ENCODE peak calls at places on chromosomes 7 and 10, in eight cellular contexts. B is PC-9; W is activated CD4-positive, alpha-beta T cell treated with anti-CD3 and anti-CD28 coated beads for 36 hours; D is cardiac fibroblast; Z is putamen; J is GM03348; S is NCI-H460; A is breast epithelium. O is an unnamed sample.

GRCh38 chr10:132503581-132504421 is 33.8 kb upstream of the INPP5A start:
- DNase-seq in B (no peak), W (peak; percentile 1), D (no peak), Z (no peak), J (no peak), S (no peak), A (peak; percentile 15), O (no peak)

GRCh38 chr7:121342631-121343030 is 13.8 kb downstream of the WNT16 start:
- DNase-seq in B (no peak), W (no peak), D (no peak), Z (no peak), J (no peak), S (no peak), A (no peak), O (no peak)

GRCh38 chr7:124724516-124725192 is 40.9 kb downstream of the GPR37 start:
- DNase-seq in B (no peak), W (no peak), D (no peak), Z (peak; percentile 94), J (no peak), S (no peak), A (no peak), O (no peak)

GRCh38 chr7:87154166-87154565 is 1.9 kb downstream of the DMTF1 start:
- DNase-seq in B (no peak), W (no peak), D (no peak), Z (no peak), J (no peak), S (no peak), A (no peak), O (no peak)

GRCh38 chr10:6561552-6561951 is 18.5 kb downstream of the PRKCQ start:
- DNase-seq in B (no peak), W (no peak), D (no peak), Z (no peak), J (no peak), S (no peak), A (no peak), O (no peak)

GRCh38 chr10:100043344-100043743 is 33.6 kb upstream of the DNMBP start:
- DNase-seq in B (peak; percentile 69), W (peak; percentile 63), D (no peak), Z (no peak), J (no peak), S (peak; percentile 14), A (no peak), O (no peak)

GRCh38 chr7:129889133-129889854 is 63.5 kb downstream of the UBE2H start:
- DNase-seq in B (no peak), W (no peak), D (no peak), Z (no peak), J (no peak), S (no peak), A (no peak), O (no peak)

GRCh38 chr7:105654994-105655900 is 74.0 kb upstream of the EFCAB10 start:
- DNase-seq in B (no peak), W (no peak), D (peak; percentile 48), Z (no peak), J (peak; percentile 31), S (no peak), A (no peak), O (no peak)

GRCh38 chr7:95493247-95493646 is 7.5 kb downstream of the ASB4 start:
- DNase-seq in B (no peak), W (no peak), D (peak; percentile 59), Z (no peak), J (no peak), S (no peak), A (no peak), O (no peak)

GRCh38 chr10:110932505-110933180 is 13.2 kb downstream of the SHOC2 start:
- DNase-seq in B (peak; percentile 56), W (no peak), D (no peak), Z (no peak), J (no peak), S (no peak), A (no peak), O (no peak)

GRCh38 chr10:110577056-110577455 is 9.6 kb downstream of the SMC3 start:
- DNase-seq in B (no peak), W (no peak), D (peak; percentile 68), Z (no peak), J (no peak), S (no peak), A (no peak), O (no peak)

GRCh38 chr7:6588566-6588965 is 1.3 kb upstream of the INTS15 start:
- DNase-seq in B (no peak), W (no peak), D (no peak), Z (no peak), J (no peak), S (no peak), A (no peak), O (no peak)

GRCh38 chr7:101085000-101085948 is at the start of gene TRIM56:
- DNase-seq in B (peak; percentile 99), W (peak; percentile 88), D (peak; percentile 79), Z (peak; percentile 60), J (peak; percentile 95), S (peak; percentile 72), A (peak; percentile 92), O (peak; percentile 55)

GRCh38 chr7:4871930-4872675 is 10.3 kb upstream of the PAPOLB start:
- DNase-seq in B (no peak), W (no peak), D (no peak), Z (no peak), J (no peak), S (no peak), A (peak; percentile 15), O (no peak)

GRCh38 chr10:125514206-125515162 is 168.5 kb downstream of the TEX36 start:
- DNase-seq in B (peak; percentile 78), W (peak; percentile 22), D (no peak), Z (no peak), J (no peak), S (no peak), A (no peak), O (no peak)

GRCh38 chr7:18896343-18896975 is 221.0 kb downstream of the TWIST1 start:
- DNase-seq in B (no peak), W (no peak), D (peak; percentile 17), Z (no peak), J (no peak), S (no peak), A (no peak), O (no peak)

GRCh38 chr10:94678475-94678874 is 5.1 kb upstream of the CYP2C18 start:
- DNase-seq in B (no peak), W (no peak), D (no peak), Z (no peak), J (no peak), S (no peak), A (no peak), O (no peak)

GRCh38 chr7:2821161-2821841 is 22.8 kb downstream of the GNA12 start:
- DNase-seq in B (peak; percentile 86), W (peak; percentile 19), D (peak; percentile 94), Z (no peak), J (peak; percentile 47), S (no peak), A (no peak), O (no peak)

GRCh38 chr7:16753932-16754571 is 497 bp downstream of the TSPAN13 start:
- DNase-seq in B (no peak), W (peak; percentile 35), D (peak; percentile 33), Z (no peak), J (peak; percentile 56), S (no peak), A (peak; percentile 52), O (no peak)

GRCh38 chr7:85659364-85659763 is 472.5 kb upstream of the SEMA3D start:
- DNase-seq in B (no peak), W (no peak), D (peak; percentile 31), Z (no peak), J (no peak), S (peak; percentile 28), A (no peak), O (no peak)

GRCh38 chr10:113356794-113357687 is 195.8 kb upstream of the HABP2 start:
- DNase-seq in B (no peak), W (no peak), D (no peak), Z (no peak), J (peak; percentile 44), S (no peak), A (no peak), O (no peak)

GRCh38 chr7:105365541-105366534 is 22.9 kb downstream of the SRPK2 start:
- DNase-seq in B (no peak), W (no peak), D (peak; percentile 41), Z (no peak), J (no peak), S (no peak), A (no peak), O (no peak)

GRCh38 chr10:86264481-86265231 is 101.9 kb downstream of the GRID1 start:
- DNase-seq in B (no peak), W (no peak), D (no peak), Z (no peak), J (no peak), S (no peak), A (no peak), O (no peak)

GRCh38 chr10:28845009-28845682 is 167.8 kb downstream of the BAMBI start:
- DNase-seq in B (no peak), W (no peak), D (peak; percentile 83), Z (no peak), J (no peak), S (no peak), A (no peak), O (no peak)

GRCh38 chr7:32507416-32507815 is 12.1 kb downstream of the AVL9 start:
- DNase-seq in B (no peak), W (no peak), D (peak; percentile 56), Z (no peak), J (peak; percentile 19), S (no peak), A (no peak), O (no peak)

GRCh38 chr7:35624299-35625186 is 70.4 kb downstream of the HERPUD2 start:
- DNase-seq in B (no peak), W (peak; percentile 54), D (peak; percentile 55), Z (peak; percentile 43), J (peak; percentile 63), S (peak; percentile 38), A (no peak), O (peak; percentile 6)

GRCh38 chr10:87546221-87546620 is 41.5 kb downstream of the MINPP1 start:
- DNase-seq in B (no peak), W (peak; percentile 9), D (peak; percentile 39), Z (no peak), J (no peak), S (no peak), A (no peak), O (no peak)

GRCh38 chr10:14557573-14557972 is 217.1 kb downstream of the FAM107B start:
- DNase-seq in B (no peak), W (no peak), D (no peak), Z (no peak), J (no peak), S (no peak), A (no peak), O (no peak)

GRCh38 chr7:5532520-5533335 is 109.1 kb upstream of the TNRC18 start:
- DNase-seq in B (peak; percentile 65), W (peak; percentile 78), D (no peak), Z (no peak), J (peak; percentile 63), S (no peak), A (peak; percentile 77), O (no peak)

GRCh38 chr7:24939406-24939805 is 40.6 kb downstream of the OSBPL3 start:
- DNase-seq in B (no peak), W (no peak), D (peak; percentile 38), Z (no peak), J (no peak), S (no peak), A (no peak), O (no peak)

GRCh38 chr10:35228058-35228457 is 101.4 kb downstream of the CREM start:
- DNase-seq in B (no peak), W (no peak), D (no peak), Z (no peak), J (no peak), S (no peak), A (no peak), O (no peak)

GRCh38 chr7:150860291-150860977 is 8.1 kb downstream of the AOC1 start:
- DNase-seq in B (no peak), W (no peak), D (no peak), Z (no peak), J (no peak), S (no peak), A (no peak), O (no peak)

GRCh38 chr7:138886501-138886917 is 88.5 kb upstream of the ATP6V0A4 start:
- DNase-seq in B (peak; percentile 56), W (peak; percentile 43), D (peak; percentile 84), Z (peak; percentile 11), J (peak; percentile 70), S (peak; percentile 65), A (no peak), O (peak; percentile 45)

GRCh38 chr10:128792426-128793140 is 666.4 kb upstream of the MKI67 start:
- DNase-seq in B (no peak), W (no peak), D (no peak), Z (no peak), J (no peak), S (no peak), A (no peak), O (no peak)